ENCODE peak calls at places on chromosomes 5 and 9, in nine cellular contexts. One of them, this sample, is unnamed.
A peak's percentile ranks its signal among the peaks of the same experiment; 100 is the strongest.

GRCh38 chr5:59744531-59744992 is 149.0 kb downstream of the PDE4D start:
- DNase-seq in H1: no peak
- DNase-seq in mammary epithelial cell: peak; percentile 83
- DNase-seq in mesendoderm: no peak
- DNase-seq in PC-3: peak; percentile 74
- DNase-seq in HCT116: no peak
- DNase-seq in GM23248: peak; percentile 71
- DNase-seq in fibroblast of lung: peak; percentile 74
- DNase-seq in HepG2: no peak
- DNase-seq in this sample: no peak

GRCh38 chr9:78325846-78326350 is 29.0 kb downstream of the PSAT1 start:
- DNase-seq in HCT116: no peak
- DNase-seq in mammary epithelial cell: no peak
- DNase-seq in HepG2: no peak
- DNase-seq in fibroblast of lung: no peak
- DNase-seq in PC-3: no peak
- DNase-seq in H1: no peak
- DNase-seq in GM23248: no peak
- DNase-seq in mesendoderm: no peak
- DNase-seq in this sample: peak; percentile 85

GRCh38 chr9:128558431-128559310 is 6.3 kb downstream of the SPTAN1 start:
- DNase-seq in PC-3: peak; percentile 76
- DNase-seq in HCT116: peak; percentile 44
- DNase-seq in GM23248: peak; percentile 90
- DNase-seq in mesendoderm: peak; percentile 97
- DNase-seq in mammary epithelial cell: peak; percentile 88
- DNase-seq in fibroblast of lung: peak; percentile 92
- DNase-seq in H1: no peak
- DNase-seq in HepG2: peak; percentile 53
- DNase-seq in this sample: peak; percentile 42

GRCh38 chr5:24385070-24385469 is 259.7 kb downstream of the CDH10 start:
- DNase-seq in mammary epithelial cell: no peak
- DNase-seq in mesendoderm: no peak
- DNase-seq in HCT116: no peak
- DNase-seq in GM23248: no peak
- DNase-seq in HepG2: no peak
- DNase-seq in fibroblast of lung: no peak
- DNase-seq in H1: no peak
- DNase-seq in PC-3: no peak
- DNase-seq in this sample: no peak

GRCh38 chr5:141822134-141822533 is 56.1 kb downstream of the PCDH1 start:
- DNase-seq in HCT116: no peak
- DNase-seq in HepG2: no peak
- DNase-seq in GM23248: peak; percentile 74
- DNase-seq in mesendoderm: no peak
- DNase-seq in H1: no peak
- DNase-seq in PC-3: no peak
- DNase-seq in mammary epithelial cell: no peak
- DNase-seq in fibroblast of lung: peak; percentile 81
- DNase-seq in this sample: no peak

GRCh38 chr9:70802758-70803436 is 318.5 kb downstream of the TRPM3 start:
- DNase-seq in GM23248: no peak
- DNase-seq in H1: no peak
- DNase-seq in HCT116: no peak
- DNase-seq in mammary epithelial cell: no peak
- DNase-seq in fibroblast of lung: no peak
- DNase-seq in mesendoderm: no peak
- DNase-seq in HepG2: no peak
- DNase-seq in PC-3: no peak
- DNase-seq in this sample: no peak

GRCh38 chr5:93578179-93578812 is 2.7 kb downstream of the NR2F1-AS1 start:
- DNase-seq in mesendoderm: no peak
- DNase-seq in HCT116: no peak
- DNase-seq in PC-3: no peak
- DNase-seq in mammary epithelial cell: no peak
- DNase-seq in GM23248: no peak
- DNase-seq in fibroblast of lung: peak; percentile 82
- DNase-seq in H1: no peak
- DNase-seq in HepG2: no peak
- DNase-seq in this sample: no peak

GRCh38 chr9:135282001-135282731 is 194.7 kb downstream of the OLFM1 start:
- DNase-seq in H1: no peak
- DNase-seq in GM23248: peak; percentile 36
- DNase-seq in HCT116: peak; percentile 27
- DNase-seq in mammary epithelial cell: peak; percentile 61
- DNase-seq in mesendoderm: no peak
- DNase-seq in PC-3: peak; percentile 65
- DNase-seq in HepG2: peak; percentile 6
- DNase-seq in fibroblast of lung: peak; percentile 4
- DNase-seq in this sample: no peak

GRCh38 chr5:179765400-179765799 is 28.4 kb upstream of the LTC4S start:
- DNase-seq in HepG2: no peak
- DNase-seq in mammary epithelial cell: peak; percentile 80
- DNase-seq in GM23248: peak; percentile 94
- DNase-seq in HCT116: no peak
- DNase-seq in H1: no peak
- DNase-seq in mesendoderm: peak; percentile 44
- DNase-seq in PC-3: peak; percentile 65
- DNase-seq in fibroblast of lung: peak; percentile 84
- DNase-seq in this sample: no peak

GRCh38 chr5:31604240-31604639 is 34.7 kb upstream of the PDZD2 start:
- DNase-seq in GM23248: no peak
- DNase-seq in fibroblast of lung: no peak
- DNase-seq in HCT116: no peak
- DNase-seq in PC-3: no peak
- DNase-seq in HepG2: no peak
- DNase-seq in H1: no peak
- DNase-seq in mammary epithelial cell: no peak
- DNase-seq in mesendoderm: no peak
- DNase-seq in this sample: no peak

GRCh38 chr9:114995681-114996221 is 65.4 kb upstream of the TNFSF8 start:
- DNase-seq in GM23248: no peak
- DNase-seq in mammary epithelial cell: no peak
- DNase-seq in mesendoderm: no peak
- DNase-seq in H1: no peak
- DNase-seq in HCT116: no peak
- DNase-seq in HepG2: no peak
- DNase-seq in fibroblast of lung: no peak
- DNase-seq in PC-3: no peak
- DNase-seq in this sample: no peak

GRCh38 chr5:62692946-62693713 is 114.5 kb downstream of the LRRC70 start:
- DNase-seq in mesendoderm: no peak
- DNase-seq in HCT116: no peak
- DNase-seq in HepG2: no peak
- DNase-seq in GM23248: no peak
- DNase-seq in PC-3: no peak
- DNase-seq in H1: no peak
- DNase-seq in fibroblast of lung: no peak
- DNase-seq in mammary epithelial cell: no peak
- DNase-seq in this sample: no peak

GRCh38 chr5:159051431-159052281 is 48.1 kb downstream of the EBF1 start:
- DNase-seq in fibroblast of lung: peak; percentile 36
- DNase-seq in H1: no peak
- DNase-seq in PC-3: peak; percentile 23
- DNase-seq in GM23248: peak; percentile 80
- DNase-seq in HepG2: no peak
- DNase-seq in HCT116: no peak
- DNase-seq in mesendoderm: peak; percentile 73
- DNase-seq in mammary epithelial cell: no peak
- DNase-seq in this sample: no peak

GRCh38 chr5:39420482-39421145 is 4.2 kb downstream of the DAB2 start:
- DNase-seq in fibroblast of lung: peak; percentile 79
- DNase-seq in HepG2: no peak
- DNase-seq in H1: no peak
- DNase-seq in GM23248: peak; percentile 91
- DNase-seq in mammary epithelial cell: no peak
- DNase-seq in mesendoderm: peak; percentile 65
- DNase-seq in HCT116: no peak
- DNase-seq in PC-3: peak; percentile 76
- DNase-seq in this sample: no peak

DNA sequence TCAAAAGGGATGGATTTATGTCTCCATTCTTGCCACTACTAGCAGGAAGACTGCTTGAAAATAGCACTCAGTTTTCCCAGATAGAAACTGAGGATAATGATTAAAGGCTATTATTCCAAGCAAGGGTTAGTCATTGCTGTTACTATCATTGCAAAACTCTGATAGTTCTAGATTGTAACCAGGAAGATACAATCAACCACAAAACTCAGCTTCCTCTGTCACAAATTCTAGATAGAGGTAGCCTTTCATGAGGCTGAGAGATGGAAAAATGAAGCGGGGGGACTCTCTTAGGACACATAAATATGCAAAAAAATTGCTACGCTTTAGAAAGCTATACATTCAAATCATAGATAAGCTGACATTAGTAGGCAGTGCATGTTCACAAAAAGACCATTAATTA is 3.1 kb downstream of the ANXA1 start:
- DNase-seq in mesendoderm: no peak
- DNase-seq in mammary epithelial cell: no peak
- DNase-seq in GM23248: peak; percentile 43
- DNase-seq in HCT116: no peak
- DNase-seq in HepG2: no peak
- DNase-seq in H1: no peak
- DNase-seq in fibroblast of lung: no peak
- DNase-seq in PC-3: peak; percentile 17
- DNase-seq in this sample: no peak
- H3K27ac ChIP-seq in mesendoderm: no peak overlapping the region
- H3K27ac ChIP-seq in mammary epithelial cell: peak overlapping the region; percentile 99
- H3K27ac ChIP-seq in GM23248: peak overlapping the region; percentile 99
- H3K27ac ChIP-seq in HCT116: peak overlapping the region; percentile 95
- H3K27ac ChIP-seq in HepG2: no peak overlapping the region
- H3K27ac ChIP-seq in H1: no peak overlapping the region
- H3K27ac ChIP-seq in fibroblast of lung: peak overlapping the region; percentile 6
- H3K27ac ChIP-seq in PC-3: no peak overlapping the region
- H3K27ac ChIP-seq in this sample: peak overlapping the region; percentile 72

DNA sequence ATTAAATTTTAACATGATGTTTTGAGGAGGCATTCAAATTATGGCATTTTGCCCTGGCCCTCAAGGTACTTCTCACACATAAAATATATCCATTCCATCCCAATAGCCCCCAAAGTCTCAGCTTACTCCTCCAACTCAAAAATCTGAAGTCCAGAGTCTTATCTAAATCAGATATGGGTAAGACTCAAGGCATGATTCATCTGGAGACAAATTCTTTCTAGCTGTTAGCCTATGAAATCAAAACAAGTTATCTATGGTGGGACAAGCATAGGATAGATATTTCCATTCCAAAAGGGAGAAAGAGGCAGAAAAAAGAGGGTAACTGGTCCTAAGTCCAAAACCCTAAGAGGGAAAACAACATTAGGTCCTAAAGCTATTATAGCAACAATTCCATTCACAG is 408.4 kb downstream of the ZNF608 start:
- DNase-seq in HCT116: no peak
- DNase-seq in mammary epithelial cell: no peak
- DNase-seq in PC-3: no peak
- DNase-seq in H1: no peak
- DNase-seq in fibroblast of lung: peak; percentile 6
- DNase-seq in mesendoderm: no peak
- DNase-seq in GM23248: no peak
- DNase-seq in HepG2: no peak
- DNase-seq in this sample: no peak
- H3K9ac ChIP-seq in HCT116: no peak overlapping the region
- H3K9ac ChIP-seq in mammary epithelial cell: no peak overlapping the region
- H3K9ac ChIP-seq in PC-3: no peak overlapping the region
- H3K9ac ChIP-seq in H1: no peak overlapping the region
- H3K9ac ChIP-seq in fibroblast of lung: no peak overlapping the region
- H3K9ac ChIP-seq in mesendoderm: no peak overlapping the region
- H3K9ac ChIP-seq in GM23248: no peak overlapping the region
- H3K9ac ChIP-seq in HepG2: no peak overlapping the region
- H3K9ac ChIP-seq in this sample: no peak overlapping the region

GRCh38 chr5:88660947-88661869 is 221.8 kb downstream of the MEF2C start:
- DNase-seq in HCT116: peak; percentile 68
- DNase-seq in GM23248: peak; percentile 83
- DNase-seq in HepG2: no peak
- DNase-seq in mesendoderm: peak; percentile 98
- DNase-seq in fibroblast of lung: peak; percentile 71
- DNase-seq in PC-3: peak; percentile 96
- DNase-seq in mammary epithelial cell: peak; percentile 78
- DNase-seq in H1: no peak
- DNase-seq in this sample: no peak

GRCh38 chr5:88663793-88664216 is 219.2 kb downstream of the MEF2C start:
- DNase-seq in HCT116: no peak
- DNase-seq in HepG2: no peak
- DNase-seq in PC-3: no peak
- DNase-seq in GM23248: no peak
- DNase-seq in mesendoderm: no peak
- DNase-seq in fibroblast of lung: no peak
- DNase-seq in mammary epithelial cell: no peak
- DNase-seq in H1: no peak
- DNase-seq in this sample: no peak

GRCh38 chr5:88661870-88662207 is 221.1 kb downstream of the MEF2C start:
- DNase-seq in HCT116: no peak
- DNase-seq in HepG2: no peak
- DNase-seq in mesendoderm: no peak
- DNase-seq in fibroblast of lung: no peak
- DNase-seq in PC-3: no peak
- DNase-seq in GM23248: no peak
- DNase-seq in H1: no peak
- DNase-seq in mammary epithelial cell: no peak
- DNase-seq in this sample: no peak

GRCh38 chr5:88664630-88665029 is 218.4 kb downstream of the MEF2C start:
- DNase-seq in H1: no peak
- DNase-seq in HCT116: no peak
- DNase-seq in mesendoderm: no peak
- DNase-seq in fibroblast of lung: no peak
- DNase-seq in HepG2: no peak
- DNase-seq in PC-3: no peak
- DNase-seq in GM23248: no peak
- DNase-seq in mammary epithelial cell: no peak
- DNase-seq in this sample: no peak

DNA sequence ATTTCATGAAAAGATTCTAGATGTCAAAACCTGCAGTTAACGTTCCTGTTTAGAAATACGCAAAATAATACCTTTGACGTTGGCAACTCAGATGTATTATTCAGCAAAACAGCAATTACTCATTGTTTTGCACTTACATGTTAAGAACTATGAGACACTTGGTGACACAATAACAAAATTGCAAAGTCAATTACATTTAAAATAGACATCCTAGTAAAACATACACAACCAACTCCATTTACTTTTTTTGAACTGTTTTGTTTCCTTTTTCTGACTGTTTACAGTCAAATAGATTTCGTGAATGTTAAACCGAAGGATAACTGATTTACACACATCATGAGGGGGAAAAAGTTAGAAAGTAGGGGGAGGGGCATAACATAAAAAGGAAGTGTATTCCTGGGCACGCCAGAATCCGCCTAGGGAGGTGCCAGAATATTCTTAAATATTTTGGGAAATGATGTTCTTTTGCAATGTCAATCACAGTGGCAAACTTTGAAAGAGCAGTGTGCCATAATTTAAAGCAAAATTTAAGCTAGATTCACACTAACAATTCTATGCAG is 220.1 kb downstream of the MEF2C start:
- DNase-seq in mesendoderm: no peak
- DNase-seq in H1: no peak
- DNase-seq in fibroblast of lung: no peak
- DNase-seq in mammary epithelial cell: no peak
- DNase-seq in HCT116: no peak
- DNase-seq in PC-3: no peak
- DNase-seq in GM23248: no peak
- DNase-seq in HepG2: no peak
- DNase-seq in this sample: no peak
- H3K27ac ChIP-seq in mesendoderm: no peak overlapping the region
- H3K27ac ChIP-seq in H1: no peak overlapping the region
- H3K27ac ChIP-seq in fibroblast of lung: no peak overlapping the region
- H3K27ac ChIP-seq in mammary epithelial cell: no peak overlapping the region
- H3K27ac ChIP-seq in HCT116: no peak overlapping the region
- H3K27ac ChIP-seq in PC-3: no peak overlapping the region
- H3K27ac ChIP-seq in GM23248: no peak overlapping the region
- H3K27ac ChIP-seq in HepG2: no peak overlapping the region
- H3K27ac ChIP-seq in this sample: no peak overlapping the region

GRCh38 chr5:57209316-57210040 is 35.6 kb downstream of the GPBP1 start:
- DNase-seq in HepG2: no peak
- DNase-seq in mesendoderm: peak; percentile 26
- DNase-seq in GM23248: peak; percentile 34
- DNase-seq in fibroblast of lung: peak; percentile 20
- DNase-seq in HCT116: peak; percentile 38
- DNase-seq in H1: no peak
- DNase-seq in PC-3: peak; percentile 64
- DNase-seq in mammary epithelial cell: peak; percentile 73
- DNase-seq in this sample: no peak
- H3K9ac ChIP-seq in HepG2: no peak overlapping the region
- H3K9ac ChIP-seq in mesendoderm: no peak overlapping the region
- H3K9ac ChIP-seq in GM23248: peak overlapping the region; percentile 40
- H3K9ac ChIP-seq in fibroblast of lung: no peak overlapping the region
- H3K9ac ChIP-seq in HCT116: peak overlapping the region; percentile 49
- H3K9ac ChIP-seq in H1: no peak overlapping the region
- H3K9ac ChIP-seq in PC-3: no peak overlapping the region
- H3K9ac ChIP-seq in mammary epithelial cell: no peak overlapping the region
- H3K9ac ChIP-seq in this sample: no peak overlapping the region